ENCODE peak calls at places on chromosomes 5 and 9, in five cellular contexts. Z, O, V, Q and M are unnamed samples.
A peak's percentile ranks its signal among the peaks of the same experiment; 100 is the strongest.

GRCh38 chr5:74415695-74416102 is 224.8 kb downstream of the ENC1 start:
- DNase-seq in Q (no peak), O (no peak), Z (no peak), V (no peak), M (peak; percentile 41)

GRCh38 chr5:127068771-127069330 is 4.5 kb downstream of the C5orf63 start:
- DNase-seq in V (no peak), Z (no peak), O (peak; percentile 73), Q (no peak), M (peak; percentile 69)

GRCh38 chr5:9201761-9202160 is 344.1 kb downstream of the SEMA5A start:
- DNase-seq in O (no peak), Z (no peak), V (no peak), Q (no peak), M (peak; percentile 39)

GRCh38 chr5:92916036-92916435 is 665.0 kb downstream of the NR2F1-AS1 start:
- DNase-seq in V (no peak), Q (no peak), Z (no peak), O (peak; percentile 38), M (peak; percentile 82)

GRCh38 chr5:159095882-159096554 is 3.7 kb downstream of the EBF1 start:
- DNase-seq in Q (no peak), V (no peak), Z (no peak), O (no peak), M (no peak)

GRCh38 chr5:107247427-107247826 is 423.3 kb downstream of the EFNA5 start:
- DNase-seq in V (no peak), Q (no peak), O (no peak), Z (no peak), M (peak; percentile 8)

GRCh38 chr5:116256717-116257116 is 171.9 kb downstream of the COMMD10 start:
- DNase-seq in Z (no peak), Q (no peak), O (no peak), V (no peak), M (no peak)

GRCh38 chr5:76216748-76217147 is 133.6 kb downstream of the SV2C start:
- DNase-seq in O (no peak), Q (no peak), Z (no peak), V (no peak), M (no peak)

GRCh38 chr9:16689352-16689938 is 181.0 kb downstream of the BNC2 start:
- DNase-seq in V (no peak), Q (peak; percentile 51), O (peak; percentile 43), Z (no peak), M (peak; percentile 47)

GRCh38 chr5:160464466-160464797 is 42.8 kb downstream of the PTTG1 start:
- DNase-seq in O (no peak), Q (no peak), V (no peak), Z (no peak), M (no peak)

GRCh38 chr5:160463775-160464465 is 42.3 kb downstream of the PTTG1 start:
- DNase-seq in Z (peak; percentile 33), V (no peak), O (peak; percentile 56), Q (no peak), M (peak; percentile 72)

GRCh38 chr5:160466889-160467554 is 45.4 kb downstream of the PTTG1 start:
- DNase-seq in O (no peak), Q (no peak), Z (no peak), V (no peak), M (peak; percentile 49)

GRCh38 chr5:160467555-160468418 is 46.1 kb downstream of the PTTG1 start:
- DNase-seq in V (peak; percentile 91), Z (peak; percentile 17), O (peak; percentile 85), Q (peak; percentile 83), M (peak; percentile 91)

GRCh38 chr5:160466121-160466520 is 44.5 kb downstream of the PTTG1 start:
- DNase-seq in V (no peak), Z (no peak), O (no peak), Q (no peak), M (no peak)
- TF ChIP-seq CTCF in V (no peak), Z (no peak), O (no peak), Q (no peak), M (no peak)

GRCh38 chr5:143065185-143065584 is 295.0 kb downstream of the ARHGAP26 start:
- DNase-seq in Z (no peak), V (no peak), Q (peak; percentile 10), O (peak; percentile 53), M (peak; percentile 84)

GRCh38 chr5:143063175-143063970 is 293.2 kb downstream of the ARHGAP26 start:
- DNase-seq in Z (no peak), Q (peak; percentile 17), O (peak; percentile 81), V (no peak), M (peak; percentile 79)

GRCh38 chr5:143064207-143064606 is 294.0 kb downstream of the ARHGAP26 start:
- DNase-seq in O (peak; percentile 22), Q (no peak), Z (no peak), V (no peak), M (no peak)

GRCh38 chr5:143065996-143066522 is 295.9 kb downstream of the ARHGAP26 start:
- DNase-seq in Z (no peak), O (no peak), V (no peak), Q (no peak), M (no peak)

GRCh38 chr5:143064661-143065060 is 294.5 kb downstream of the ARHGAP26 start:
- DNase-seq in V (no peak), O (no peak), Z (no peak), Q (no peak), M (peak; percentile 40)
- H3K4me3 ChIP-seq in V (no peak overlapping the region), O (no peak overlapping the region), Z (no peak overlapping the region), Q (no peak overlapping the region), M (no peak overlapping the region)

GRCh38 chr9:3475300-3476020 is 50.3 kb downstream of the RFX3 start:
- DNase-seq in Z (no peak), O (no peak), Q (no peak), V (peak; percentile 53), M (no peak)
- TF ChIP-seq CTCF in Z (no peak), O (no peak), Q (no peak), V (no peak), M (no peak)

DNA sequence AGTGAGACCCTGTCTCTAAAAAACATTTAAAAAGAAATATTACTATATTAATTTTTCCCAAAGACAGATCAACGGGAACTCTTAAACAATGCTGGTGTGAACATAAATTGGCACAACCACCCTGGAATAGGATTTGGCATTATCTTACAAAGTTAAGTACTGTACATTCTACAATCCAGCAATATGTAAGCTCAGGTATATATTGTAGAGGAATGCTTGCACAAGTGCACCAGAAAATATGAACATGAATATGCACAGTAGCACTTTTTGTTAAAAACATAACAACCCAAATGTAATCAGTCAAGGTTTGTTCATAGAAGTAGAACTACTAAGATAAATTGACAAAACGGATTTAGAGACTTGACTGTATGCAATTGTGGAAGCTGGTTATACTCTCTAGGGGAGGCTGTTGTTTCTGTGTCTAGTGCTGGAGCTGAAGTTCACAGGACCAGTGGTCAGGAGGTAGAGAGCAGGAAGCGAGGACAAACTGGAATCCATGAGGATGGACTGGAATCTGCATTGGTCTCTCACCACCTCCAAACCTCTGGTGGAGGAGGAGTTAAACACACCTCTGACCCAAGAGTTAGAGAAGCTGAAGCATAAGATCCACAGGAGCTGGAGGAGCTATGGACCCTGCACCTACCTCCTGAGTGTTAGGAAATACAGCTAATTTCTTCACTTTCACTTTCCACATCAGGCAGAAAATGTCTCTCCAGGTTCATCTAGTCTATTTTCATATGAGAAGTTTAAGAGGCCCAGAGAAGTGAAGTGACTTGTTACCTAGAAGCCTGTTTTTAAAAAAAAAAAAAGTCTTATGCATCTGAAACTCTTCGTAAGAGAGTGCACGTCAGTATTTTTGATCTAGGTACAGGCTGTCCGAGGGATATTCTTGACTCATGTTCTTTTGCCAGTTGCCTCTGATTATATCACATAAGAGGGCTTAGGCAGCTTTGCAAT is 20.3 kb upstream of the RIC1 start:
- DNase-seq in O (no peak), Q (peak; percentile 19), Z (no peak), V (no peak), M (peak; percentile 40)
- H3K4me3 ChIP-seq in O (no peak overlapping the region), Q (no peak overlapping the region), Z (no peak overlapping the region), V (peak overlapping the region; percentile 18), M (peak overlapping the region; percentile 25)

GRCh38 chr9:126009047-126009446 is 261.9 kb downstream of the PBX3 start:
- DNase-seq in Z (no peak), Q (no peak), V (no peak), O (no peak), M (peak; percentile 9)
- TF ChIP-seq CTCF in Z (peak; percentile 47), Q (no peak), V (no peak), O (peak; percentile 35), M (peak; percentile 48)

DNA sequence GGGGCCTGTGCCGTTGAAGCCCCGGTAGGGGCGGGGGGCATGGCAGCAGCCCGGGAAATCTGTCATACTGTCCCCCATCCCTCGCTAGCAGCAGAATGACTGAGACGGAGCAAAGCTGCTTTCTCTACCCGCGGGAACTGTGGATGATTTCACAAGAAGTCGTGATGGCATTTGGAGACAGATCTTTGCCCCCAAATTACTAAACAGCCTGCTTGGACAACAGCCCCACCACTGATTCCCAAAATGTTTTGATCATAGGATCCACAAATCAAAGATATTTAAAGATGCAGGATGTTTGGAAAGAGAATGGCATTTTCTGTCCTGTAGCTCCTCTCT is 216.6 kb downstream of the PDZD2 start:
- DNase-seq in O (no peak), Q (no peak), V (no peak), Z (no peak), M (no peak)
- H3K4me3 ChIP-seq in O (peak overlapping the region; percentile 66), Q (peak overlapping the region; percentile 10), V (peak overlapping the region; percentile 62), Z (no peak overlapping the region), M (peak overlapping the region; percentile 59)

DNA sequence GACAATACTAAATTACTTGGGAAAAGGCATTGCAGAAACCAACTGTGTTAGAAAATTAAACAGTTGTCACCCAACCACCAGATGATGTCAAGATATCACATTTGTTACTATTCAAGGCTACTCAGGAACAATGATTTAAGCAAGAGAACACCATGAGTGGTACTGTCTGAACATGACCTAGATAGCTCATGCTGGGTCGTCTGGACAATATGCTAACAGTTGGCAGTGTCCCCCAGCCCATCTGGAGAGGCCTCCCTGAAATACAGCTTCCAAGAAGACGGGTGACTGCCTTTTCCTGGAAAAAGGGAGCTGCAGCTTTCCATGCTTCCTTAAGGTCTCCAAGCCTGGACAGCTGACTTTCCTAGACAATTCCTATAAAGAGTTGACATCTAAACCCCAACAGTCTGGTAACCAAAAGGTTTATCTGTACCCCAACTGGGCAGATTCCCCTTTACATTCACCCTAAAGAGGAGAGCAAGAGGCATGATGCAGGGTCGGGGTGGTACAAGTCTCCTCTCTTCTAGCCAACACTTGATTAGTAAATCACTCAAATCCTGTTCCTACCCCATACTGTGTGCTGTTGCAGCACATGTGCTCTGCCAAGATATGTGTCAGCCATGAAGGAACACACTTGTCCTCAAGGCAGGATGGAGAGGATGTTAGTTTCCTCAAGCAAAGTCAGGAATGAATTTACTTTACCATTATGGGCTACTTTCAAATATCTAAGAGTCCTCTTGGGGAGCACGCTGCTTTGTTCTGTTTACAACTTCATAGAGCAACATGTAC is 433.0 kb downstream of the PDE4D start:
- DNase-seq in O (no peak), V (no peak), Q (no peak), Z (no peak), M (peak; percentile 23)
- TF ChIP-seq CTCF in O (no peak), V (no peak), Q (no peak), Z (no peak), M (no peak)

GRCh38 chr5:2391566-2391965 is 359.9 kb downstream of the IRX2 start:
- DNase-seq in O (no peak), V (no peak), Q (no peak), Z (no peak), M (no peak)
- H3K4me3 ChIP-seq in O (no peak overlapping the region), V (no peak overlapping the region), Q (no peak overlapping the region), Z (no peak overlapping the region), M (no peak overlapping the region)